ENCODE peak calls at places on chromosome 3, in eight cellular contexts. W is neural progenitor cell; O is uterus; V is MM.1S; K is heart left ventricle; L is IMR-90; S is pancreas; F is CD8-positive, alpha-beta T cell. B is an unnamed sample.

GRCh38 chr3:142459929-142460328 is 12.1 kb upstream of the XRN1 start:
- DNase-seq in W (no peak), O (no peak), V (no peak), K (no peak), L (no peak), S (no peak), F (no peak), B (no peak)

GRCh38 chr3:12707425-12707824 is 43.5 kb upstream of the RAF1 start:
- DNase-seq in W (no peak), O (no peak), V (no peak), K (no peak), L (peak), S (no peak), F (no peak), B (no peak)

GRCh38 chr3:27630892-27631291 is 91.2 kb downstream of the EOMES start:
- DNase-seq in W (no peak), O (no peak), V (no peak), K (no peak), L (peak), S (no peak), F (no peak), B (no peak)

GRCh38 chr3:124885466-124886167 is 1.5 kb downstream of the ITGB5 start:
- DNase-seq in W (peak), O (no peak), V (no peak), K (no peak), L (no peak), S (no peak), F (no peak), B (no peak)

GRCh38 chr3:182710557-182711157 is 82.6 kb upstream of the ATP11B start:
- DNase-seq in W (peak), O (no peak), V (peak), K (no peak), L (peak), S (no peak), F (no peak), B (no peak)

GRCh38 chr3:158668506-158668905 is 3.9 kb downstream of the LXN start:
- DNase-seq in W (no peak), O (no peak), V (no peak), K (no peak), L (peak), S (no peak), F (no peak), B (no peak)

GRCh38 chr3:148078659-148079058 is 619.0 kb upstream of the AGTR1 start:
- DNase-seq in W (no peak), O (no peak), V (no peak), K (no peak), L (no peak), S (no peak), F (no peak), B (no peak)

GRCh38 chr3:32340639-32341365 is 50.9 kb upstream of the CMTM7 start:
- DNase-seq in W (no peak), O (no peak), V (no peak), K (no peak), L (no peak), S (no peak), F (no peak), B (no peak)

GRCh38 chr3:73521936-73522335 is 102.8 kb downstream of the PDZRN3 start:
- DNase-seq in W (no peak), O (no peak), V (no peak), K (no peak), L (no peak), S (no peak), F (no peak), B (no peak)

GRCh38 chr3:123034120-123034519 is 6.6 kb upstream of the SEMA5B start:
- DNase-seq in W (no peak), O (no peak), V (no peak), K (no peak), L (no peak), S (no peak), F (no peak), B (no peak)

GRCh38 chr3:136567599-136568188 is 184.5 kb downstream of the STAG1 start:
- DNase-seq in W (no peak), O (no peak), V (no peak), K (no peak), L (no peak), S (no peak), F (no peak), B (no peak)

GRCh38 chr3:106826861-106827311 is 550.4 kb upstream of the CCDC54 start:
- DNase-seq in W (no peak), O (no peak), V (no peak), K (no peak), L (no peak), S (no peak), F (no peak), B (no peak)

GRCh38 chr3:159032311-159032710 is 230.5 kb downstream of the MFSD1 start:
- DNase-seq in W (no peak), O (no peak), V (no peak), K (no peak), L (no peak), S (no peak), F (no peak), B (no peak)

GRCh38 chr3:15875016-15875689 is 77.4 kb upstream of the ANKRD28 start:
- DNase-seq in W (no peak), O (no peak), V (no peak), K (no peak), L (peak), S (no peak), F (no peak), B (no peak)

GRCh38 chr3:30894521-30895289 is at the start of gene GADL1:
- DNase-seq in W (peak), O (no peak), V (no peak), K (peak), L (peak), S (peak), F (no peak), B (no peak)

GRCh38 chr3:130967281-130967680 is 59.3 kb downstream of the ASTE1 start:
- DNase-seq in W (no peak), O (no peak), V (no peak), K (no peak), L (no peak), S (no peak), F (no peak), B (no peak)

GRCh38 chr3:107600784-107601183 is 78.0 kb downstream of the BBX start:
- DNase-seq in W (no peak), O (no peak), V (no peak), K (no peak), L (no peak), S (no peak), F (no peak), B (no peak)

GRCh38 chr3:167350245-167350862 is 29.7 kb downstream of the ZBBX start:
- DNase-seq in W (peak), O (no peak), V (peak), K (no peak), L (no peak), S (no peak), F (no peak), B (no peak)

GRCh38 chr3:104510091-104510860 is 856.4 kb upstream of the ALCAM start:
- DNase-seq in W (no peak), O (no peak), V (no peak), K (no peak), L (no peak), S (no peak), F (no peak), B (no peak)

GRCh38 chr3:86938305-86938704 is 52.6 kb downstream of the VGLL3 start:
- DNase-seq in W (no peak), O (no peak), V (no peak), K (no peak), L (no peak), S (no peak), F (no peak), B (no peak)

GRCh38 chr3:43907508-43907858 is 216.7 kb downstream of the ABHD5 start:
- DNase-seq in W (no peak), O (no peak), V (peak), K (no peak), L (no peak), S (no peak), F (no peak), B (no peak)

GRCh38 chr3:135917076-135917475 is 48.5 kb upstream of the PPP2R3A start:
- DNase-seq in W (no peak), O (no peak), V (no peak), K (no peak), L (no peak), S (no peak), F (no peak), B (no peak)

GRCh38 chr3:64048631-64049061 is 25.4 kb upstream of the PSMD6 start:
- DNase-seq in W (no peak), O (no peak), V (no peak), K (no peak), L (peak), S (no peak), F (no peak), B (no peak)

DNA sequence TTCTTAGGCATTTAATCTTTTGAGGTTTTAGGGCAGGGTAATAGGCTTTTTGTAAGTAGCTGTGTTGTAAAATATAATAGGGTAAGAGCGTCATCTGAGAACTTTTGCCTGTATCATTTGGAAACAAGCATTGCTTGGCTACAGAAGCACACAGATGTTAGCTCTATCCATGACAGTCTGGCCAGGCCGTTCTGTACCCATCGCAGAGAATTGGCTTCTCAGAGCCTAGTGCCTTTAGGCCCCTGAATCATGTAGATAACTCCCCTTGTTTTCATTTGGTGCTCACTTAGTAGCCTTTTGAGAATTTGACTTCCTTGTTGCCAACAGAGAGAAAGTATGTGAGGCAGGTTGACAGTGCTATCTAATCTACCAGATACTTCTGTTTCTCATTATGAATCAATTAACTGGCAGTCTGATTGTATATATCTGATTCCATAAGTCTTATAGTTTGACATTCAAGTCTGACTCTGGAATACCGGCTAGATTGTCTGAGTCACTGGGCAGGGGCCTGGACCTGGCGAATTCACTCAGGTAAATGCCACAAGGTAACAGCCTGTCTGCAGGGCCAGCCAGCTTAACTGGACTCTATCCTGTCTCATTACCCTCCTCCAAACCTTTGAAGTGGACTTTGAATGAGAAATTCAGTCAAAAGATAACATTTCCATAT is 160.3 kb downstream of the GHSR start:
- DNase-seq in W (no peak), O (no peak), V (no peak), K (no peak), L (no peak), S (no peak), F (no peak), B (no peak)
- TF ChIP-seq CTCF in W (no peak), O (no peak), V (no peak), K (no peak), L (no peak), S (no peak), F (no peak), B (no peak)

GRCh38 chr3:101851833-101852232 is 2.5 kb downstream of the NFKBIZ start:
- DNase-seq in W (no peak), O (no peak), V (no peak), K (no peak), L (no peak), S (no peak), F (no peak), B (no peak)
- H3K4me3 ChIP-seq in W (peak), O (peak), V (peak), K (peak), L (peak), S (peak), F (peak), B (peak)

DNA sequence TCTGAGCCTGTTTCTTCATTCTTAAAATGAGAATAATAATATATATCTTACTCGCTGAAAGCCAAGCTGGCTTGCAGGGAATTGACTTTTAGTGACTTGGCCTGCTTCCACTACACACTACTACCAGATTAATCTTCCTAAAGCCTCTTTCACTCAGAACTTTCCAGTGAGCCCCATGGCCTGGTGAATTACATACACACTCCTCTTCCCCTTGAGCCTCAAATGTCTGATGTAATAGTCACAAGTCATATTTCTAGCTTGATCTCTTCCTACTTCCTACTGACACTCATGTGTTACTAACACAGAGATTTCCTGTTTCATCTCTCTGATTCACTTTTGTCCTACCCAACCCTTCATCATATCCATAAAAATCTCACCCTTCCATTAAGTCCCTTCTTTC is 82.7 kb upstream of the SOX2 start:
- DNase-seq in W (no peak), O (no peak), V (no peak), K (no peak), L (peak), S (no peak), F (no peak), B (no peak)
- H3K27ac ChIP-seq in W (peak), O (no peak), V (no peak), K (no peak), L (no peak), S (no peak), F (no peak), B (no peak)

DNA sequence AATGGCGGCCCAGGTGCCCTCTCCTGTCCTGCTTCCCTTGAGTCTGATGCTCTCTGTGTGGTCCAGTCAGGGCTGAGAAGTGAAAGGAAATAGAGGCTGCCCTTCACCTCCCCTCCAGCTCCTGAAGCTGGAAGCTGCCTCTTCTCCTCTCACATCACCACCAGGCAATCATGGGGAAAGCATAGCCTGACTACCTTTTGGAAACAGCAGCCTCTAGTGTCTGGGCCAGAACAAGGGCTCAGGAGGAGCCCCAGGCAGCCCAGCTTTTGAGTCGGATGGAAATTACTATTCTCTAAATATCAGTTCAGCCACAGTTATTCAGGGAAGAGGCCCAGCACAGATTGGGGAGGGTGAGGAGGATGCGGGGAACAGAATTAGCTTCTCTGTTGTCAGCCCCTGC is 43.3 kb upstream of the CCDC174 start:
- DNase-seq in W (peak), O (no peak), V (no peak), K (no peak), L (no peak), S (no peak), F (no peak), B (no peak)
- TF ChIP-seq CTCF in W (peak), O (no peak), V (no peak), K (no peak), L (no peak), S (no peak), F (no peak), B (no peak)

GRCh38 chr3:141412936-141413354 is 44.6 kb downstream of the ZBTB38 start:
- DNase-seq in W (peak), O (peak), V (peak), K (peak), L (peak), S (peak), F (no peak), B (peak)

GRCh38 chr3:141410408-141410807 is 42.1 kb downstream of the ZBTB38 start:
- DNase-seq in W (no peak), O (peak), V (peak), K (no peak), L (peak), S (no peak), F (no peak), B (no peak)

GRCh38 chr3:141413387-141414140 is 45.3 kb downstream of the ZBTB38 start:
- DNase-seq in W (no peak), O (no peak), V (peak), K (no peak), L (peak), S (no peak), F (no peak), B (no peak)

GRCh38 chr3:141410861-141411771 is 42.8 kb downstream of the ZBTB38 start:
- DNase-seq in W (no peak), O (no peak), V (peak), K (no peak), L (peak), S (no peak), F (peak), B (no peak)

GRCh38 chr3:141412087-141412935 is 44.0 kb downstream of the ZBTB38 start:
- DNase-seq in W (peak), O (peak), V (peak), K (no peak), L (peak), S (no peak), F (peak), B (peak)
- H3K4me3 ChIP-seq in W (no peak), O (peak), V (peak), K (peak), L (no peak), S (peak), F (peak), B (peak)

DNA sequence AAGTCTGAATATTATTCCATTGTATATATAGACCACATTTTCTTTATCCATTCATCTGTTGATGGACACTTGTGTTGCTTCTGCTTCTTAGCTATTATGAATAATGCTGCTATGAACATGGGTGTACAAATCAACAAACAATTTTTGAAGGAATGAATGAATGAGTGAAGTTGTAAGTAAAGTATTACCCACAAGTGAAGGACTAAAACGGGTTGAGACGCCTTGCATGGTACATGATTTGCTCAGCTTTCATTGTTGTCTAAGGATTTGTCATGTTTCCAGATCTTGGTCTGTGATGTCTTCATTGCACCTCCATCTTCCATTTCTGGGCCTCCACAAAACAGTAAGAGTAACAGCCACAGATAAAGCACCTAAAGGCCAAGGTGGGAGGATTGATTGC is 20.5 kb downstream of the IFT122 start:
- DNase-seq in W (no peak), O (no peak), V (no peak), K (no peak), L (no peak), S (no peak), F (no peak), B (no peak)
- H3K27ac ChIP-seq in W (no peak), O (no peak), V (no peak), K (no peak), L (no peak), S (no peak), F (no peak), B (no peak)

GRCh38 chr3:53312832-53313231 is 34.5 kb downstream of the DCP1A start:
- DNase-seq in W (no peak), O (no peak), V (no peak), K (no peak), L (no peak), S (no peak), F (no peak), B (no peak)

GRCh38 chr3:53311882-53312281 is 35.5 kb downstream of the DCP1A start:
- DNase-seq in W (no peak), O (no peak), V (no peak), K (no peak), L (no peak), S (no peak), F (no peak), B (no peak)
- TF ChIP-seq CTCF in W (no peak), O (no peak), V (no peak), K (no peak), L (no peak), S (no peak), F (no peak), B (no peak)

GRCh38 chr3:24680214-24680967 is 185.7 kb upstream of the THRB start:
- DNase-seq in W (peak), O (peak), V (peak), K (peak), L (no peak), S (peak), F (peak), B (no peak)

GRCh38 chr3:24679429-24679828 is 184.8 kb upstream of the THRB start:
- DNase-seq in W (no peak), O (no peak), V (no peak), K (no peak), L (no peak), S (no peak), F (no peak), B (no peak)

GRCh38 chr3:24674261-24674660 is 179.6 kb upstream of the THRB start:
- DNase-seq in W (no peak), O (no peak), V (no peak), K (no peak), L (no peak), S (no peak), F (no peak), B (no peak)

GRCh38 chr3:24678441-24678865 is 183.8 kb upstream of the THRB start:
- DNase-seq in W (no peak), O (peak), V (no peak), K (no peak), L (peak), S (no peak), F (no peak), B (no peak)

DNA sequence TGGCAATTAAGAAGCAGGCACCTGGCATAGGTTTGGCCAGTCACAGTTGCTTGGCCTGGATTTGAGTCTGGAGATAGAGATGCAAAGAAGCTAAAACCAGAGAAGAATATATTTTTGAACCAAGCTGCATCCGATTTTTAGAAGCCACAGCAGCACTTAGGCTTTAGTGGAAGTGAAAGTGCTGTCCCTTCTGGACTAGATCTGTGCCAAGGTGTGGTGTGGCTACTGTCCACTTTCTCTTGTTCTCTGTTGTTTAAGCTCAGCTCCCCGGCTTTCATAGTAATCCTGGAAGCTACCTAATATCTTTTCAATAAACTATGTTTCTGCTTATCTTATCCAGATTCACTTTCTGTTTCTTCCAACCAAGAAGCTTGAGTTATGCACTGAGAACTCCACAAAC is 183.4 kb upstream of the THRB start:
- DNase-seq in W (no peak), O (no peak), V (no peak), K (no peak), L (no peak), S (no peak), F (no peak), B (no peak)
- H3K4me3 ChIP-seq in W (no peak), O (no peak), V (no peak), K (no peak), L (no peak), S (no peak), F (no peak), B (peak)

GRCh38 chr3:138374573-138375134 is 26.3 kb downstream of the MRAS start:
- DNase-seq in W (no peak), O (no peak), V (no peak), K (no peak), L (no peak), S (no peak), F (no peak), B (no peak)
- H3K27ac ChIP-seq in W (no peak), O (peak), V (no peak), K (peak), L (no peak), S (no peak), F (no peak), B (no peak)

GRCh38 chr3:38039101-38039898 is at the start of gene DLEC1:
- DNase-seq in W (peak), O (peak), V (peak), K (peak), L (peak), S (no peak), F (peak), B (peak)
- TF ChIP-seq CTCF in W (no peak), O (no peak), V (no peak), K (no peak), L (no peak), S (no peak), F (no peak), B (no peak)

B was measured in breast epithelium.